ENCODE peak calls at places on chromosomes 16 and 17, in four cellular contexts. N, U, V and Q are unnamed samples.

GRCh38 chr16:89410322-89410721 is 80.0 kb downstream of the ANKRD11 start:
- DNase-seq in N (no peak), U (no peak), V (no peak), Q (no peak)

GRCh38 chr17:79890706-79891105 is 51.5 kb upstream of the CBX4 start:
- DNase-seq in N (no peak), U (no peak), V (no peak), Q (no peak)

GRCh38 chr16:75192606-75193264 is 14.2 kb downstream of the CTRB2 start:
- DNase-seq in N (no peak), U (no peak), V (no peak), Q (no peak)

GRCh38 chr16:84617068-84617630 is 729 bp downstream of the COTL1 start:
- DNase-seq in N (no peak), U (no peak), V (peak; percentile 49), Q (peak; percentile 77)

GRCh38 chr16:62638964-62639861 is 603.0 kb upstream of the CDH8 start:
- DNase-seq in N (no peak), U (no peak), V (no peak), Q (no peak)

GRCh38 chr16:18800674-18801196 is 614 bp downstream of the ARL6IP1 start:
- DNase-seq in N (no peak), U (no peak), V (no peak), Q (no peak)

GRCh38 chr17:7204828-7205461 is 14.7 kb downstream of the DLG4 start:
- DNase-seq in N (peak; percentile 89), U (peak; percentile 85), V (peak; percentile 100), Q (peak; percentile 94)

GRCh38 chr16:2767891-2768290 is 9.2 kb downstream of the ELOB start:
- DNase-seq in N (no peak), U (no peak), V (no peak), Q (no peak)

GRCh38 chr16:22419908-22420307 is 45.5 kb upstream of the CDR2 start:
- DNase-seq in N (no peak), U (no peak), V (no peak), Q (no peak)

GRCh38 chr17:77700165-77700881 is 258.2 kb upstream of the TNRC6C start:
- DNase-seq in N (no peak), U (no peak), V (no peak), Q (no peak)

GRCh38 chr17:29048440-29049360 is 5.8 kb downstream of the PIPOX start:
- DNase-seq in N (no peak), U (peak; percentile 32), V (no peak), Q (no peak)

GRCh38 chr17:74690409-74690825 is 22.3 kb downstream of the CD300LF start:
- DNase-seq in N (no peak), U (no peak), V (no peak), Q (peak; percentile 67)

GRCh38 chr17:74695629-74696028 is 17.1 kb downstream of the CD300LF start:
- DNase-seq in N (no peak), U (no peak), V (no peak), Q (no peak)

GRCh38 chr17:74694081-74694480 is 18.6 kb downstream of the CD300LF start:
- DNase-seq in N (no peak), U (no peak), V (no peak), Q (no peak)

GRCh38 chr17:74686761-74687160 is 26.0 kb downstream of the CD300LF start:
- DNase-seq in N (no peak), U (no peak), V (no peak), Q (no peak)

GRCh38 chr17:74691151-74691550 is 21.6 kb downstream of the CD300LF start:
- DNase-seq in N (no peak), U (no peak), V (no peak), Q (peak; percentile 20)
- H3K27me3 ChIP-seq in N (no peaks in the 10 kb centered on the region), U (no peaks in the 10 kb centered on the region), V (no peaks in the 10 kb centered on the region), Q (no peaks in the 10 kb centered on the region)

GRCh38 chr16:81553080-81553813 is 108.6 kb downstream of the CMIP start:
- DNase-seq in N (no peak), U (peak; percentile 47), V (no peak), Q (no peak)

GRCh38 chr16:81553814-81554675 is 109.4 kb downstream of the CMIP start:
- DNase-seq in N (no peak), U (no peak), V (no peak), Q (no peak)

GRCh38 chr16:81551141-81551808 is 106.7 kb downstream of the CMIP start:
- DNase-seq in N (no peak), U (peak; percentile 70), V (no peak), Q (no peak)

GRCh38 chr16:81551821-81552304 is 107.3 kb downstream of the CMIP start:
- DNase-seq in N (peak; percentile 53), U (peak; percentile 71), V (no peak), Q (no peak)

GRCh38 chr16:81552743-81553079 is 108.1 kb downstream of the CMIP start:
- DNase-seq in N (no peak), U (no peak), V (no peak), Q (no peak)
- H3K4me1 ChIP-seq in N (peaks cover 44% of the 10 kb centered on the region), U (peaks cover 20% of the 10 kb centered on the region), V (no peaks in the 10 kb centered on the region), Q (no peaks in the 10 kb centered on the region)

DNA sequence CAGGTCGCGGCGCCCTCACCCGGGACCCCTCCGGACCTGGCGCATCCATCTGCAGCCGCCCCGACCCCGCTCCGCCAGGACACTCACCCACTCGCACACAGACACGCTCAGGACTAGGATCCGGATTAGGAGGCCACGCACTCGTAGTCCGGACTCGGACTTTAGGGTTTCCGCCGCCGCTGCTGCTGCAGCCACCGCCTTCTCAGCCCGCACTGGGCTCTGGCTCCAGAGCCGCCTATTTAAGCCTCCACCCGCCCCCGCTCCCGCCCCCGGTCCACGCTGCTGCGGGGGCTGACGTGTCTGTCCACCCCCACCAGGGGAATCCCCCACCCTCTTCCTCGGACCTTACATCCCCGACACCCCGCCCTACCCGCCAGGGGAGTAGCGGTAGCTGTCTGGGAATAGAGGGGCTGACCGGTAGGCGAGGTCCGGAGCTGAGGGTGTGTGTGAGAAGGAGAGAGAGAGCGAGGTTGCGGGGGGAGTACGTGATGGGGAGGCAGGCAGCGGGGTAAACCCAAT is at the start of gene RRAD:
- DNase-seq in N (peak; percentile 80), U (peak; percentile 44), V (no peak), Q (peak; percentile 77)
- TF ChIP-seq CTCF in N (no peak), U (no peak), V (no peak), Q (peak; percentile 17)

GRCh38 chr16:56584276-56584675 is 5.1 kb upstream of the MT3 start:
- DNase-seq in N (no peak), U (no peak), V (no peak), Q (no peak)
- H3K27me3 ChIP-seq in N (no peaks in the 10 kb centered on the region), U (peaks cover 58% of the 10 kb centered on the region), V (no peaks in the 10 kb centered on the region), Q (peaks cover 24% of the 10 kb centered on the region)

GRCh38 chr17:2961446-2961845 is 102.0 kb downstream of the OR1D5 start:
- DNase-seq in N (no peak), U (no peak), V (no peak), Q (no peak)

GRCh38 chr17:2962236-2962635 is 101.2 kb downstream of the OR1D5 start:
- DNase-seq in N (no peak), U (no peak), V (no peak), Q (no peak)

GRCh38 chr17:2964028-2964356 is 99.4 kb downstream of the OR1D5 start:
- DNase-seq in N (no peak), U (no peak), V (no peak), Q (no peak)

GRCh38 chr17:2963332-2964027 is 99.9 kb downstream of the OR1D5 start:
- DNase-seq in N (no peak), U (no peak), V (no peak), Q (peak; percentile 37)

GRCh38 chr17:2962729-2963128 is 100.7 kb downstream of the OR1D5 start:
- DNase-seq in N (no peak), U (no peak), V (no peak), Q (no peak)
- H3K4me1 ChIP-seq in N (peaks cover 17% of the 10 kb centered on the region), U (peaks cover 15% of the 10 kb centered on the region), V (no peaks in the 10 kb centered on the region), Q (peaks cover 5% of the 10 kb centered on the region)

GRCh38 chr17:31394544-31394943 is 3.1 kb downstream of the RAB11FIP4 start:
- DNase-seq in N (peak; percentile 67), U (peak; percentile 77), V (peak; percentile 60), Q (no peak)
- TF ChIP-seq CTCF in N (no peak), U (no peak), V (no peak), Q (no peak)

DNA sequence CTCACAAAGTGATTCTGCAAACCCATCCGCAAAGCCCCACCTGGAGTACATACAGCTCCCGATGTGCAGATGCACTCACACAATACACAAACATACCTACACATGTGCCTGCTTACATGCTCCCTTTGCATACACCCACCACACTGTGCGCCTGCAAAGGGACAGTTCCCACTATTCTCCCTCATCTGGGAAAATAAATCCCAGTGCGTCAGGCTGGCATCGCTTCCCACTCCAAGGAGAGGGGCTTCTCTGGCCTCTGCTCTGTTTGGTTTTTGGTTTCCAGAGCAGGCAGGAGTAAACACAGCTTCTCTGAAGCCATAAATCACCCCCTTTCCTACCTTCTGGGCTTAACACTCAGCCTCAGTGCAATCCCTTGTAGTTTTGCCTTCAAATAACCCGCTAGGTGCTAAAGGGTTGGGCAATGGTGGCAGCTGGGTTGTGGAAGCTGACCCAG is 14.7 kb downstream of the HOXB4 start:
- DNase-seq in N (no peak), U (peak; percentile 72), V (no peak), Q (no peak)
- H3K27me3 ChIP-seq in N (peaks cover 65% of the 10 kb centered on the region), U (no peaks in the 10 kb centered on the region), V (peaks cover under 1% of the 10 kb centered on the region), Q (no peaks in the 10 kb centered on the region)

DNA sequence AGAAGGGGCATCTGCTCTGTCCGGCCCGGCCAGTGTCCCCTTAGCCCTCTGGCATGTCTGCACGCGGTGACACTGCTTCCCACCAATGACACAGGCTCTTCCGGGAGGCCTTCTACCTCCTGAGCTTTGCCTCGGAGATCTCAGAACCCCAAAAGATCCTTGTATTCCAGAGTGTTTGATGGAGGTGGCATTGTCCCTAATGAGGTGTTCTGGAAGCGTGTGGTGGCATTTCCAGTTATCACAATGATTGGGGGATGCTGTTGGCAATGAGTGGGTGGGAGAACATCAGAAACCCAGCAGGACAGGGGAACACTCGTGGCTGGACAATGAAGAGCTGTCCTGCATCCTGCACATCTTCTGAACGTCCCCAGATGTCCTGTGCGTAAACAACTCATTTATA is 198.0 kb downstream of the XYLT1 start:
- DNase-seq in N (no peak), U (no peak), V (no peak), Q (no peak)
- H3K4me1 ChIP-seq in N (peaks cover 4% of the 10 kb centered on the region), U (peaks cover 8% of the 10 kb centered on the region), V (peaks cover 7% of the 10 kb centered on the region), Q (peaks cover 59% of the 10 kb centered on the region)